ENCODE peak calls at places on chromosome 14, in five cellular contexts. One of them, this sample, is unnamed.

GRCh38 chr14:69044965-69045555 is 66.0 kb upstream of the ACTN1 start:
- DNase-seq in BE2C: no peak
- DNase-seq in A549: no peak
- DNase-seq in stomach: no peak
- DNase-seq in endothelial cell of umbilical vein: peak; percentile 82
- DNase-seq in this sample: no peak

GRCh38 chr14:79334272-79334671 is 877.0 kb downstream of the DIO2 start:
- DNase-seq in BE2C: no peak
- DNase-seq in A549: no peak
- DNase-seq in stomach: no peak
- DNase-seq in endothelial cell of umbilical vein: no peak
- DNase-seq in this sample: no peak

GRCh38 chr14:93941293-93941910 is 14.3 kb downstream of the FAM181A start:
- DNase-seq in BE2C: no peak
- DNase-seq in A549: no peak
- DNase-seq in stomach: no peak
- DNase-seq in endothelial cell of umbilical vein: no peak
- DNase-seq in this sample: no peak

GRCh38 chr14:41865894-41866293 is 259.2 kb downstream of the LRFN5 start:
- DNase-seq in BE2C: no peak
- DNase-seq in A549: no peak
- DNase-seq in stomach: no peak
- DNase-seq in endothelial cell of umbilical vein: no peak
- DNase-seq in this sample: no peak

GRCh38 chr14:87430810-87431209 is 562.2 kb downstream of the GALC start:
- DNase-seq in BE2C: no peak
- DNase-seq in A549: peak; percentile 41
- DNase-seq in stomach: no peak
- DNase-seq in endothelial cell of umbilical vein: no peak
- DNase-seq in this sample: no peak

GRCh38 chr14:104373055-104373854 is 206.3 kb upstream of the C14orf180 start:
- DNase-seq in BE2C: no peak
- DNase-seq in A549: no peak
- DNase-seq in stomach: no peak
- DNase-seq in endothelial cell of umbilical vein: no peak
- DNase-seq in this sample: no peak

GRCh38 chr14:103315368-103315911 is 18.6 kb upstream of the EIF5 start:
- DNase-seq in BE2C: no peak
- DNase-seq in A549: no peak
- DNase-seq in stomach: no peak
- DNase-seq in endothelial cell of umbilical vein: peak; percentile 45
- DNase-seq in this sample: no peak

GRCh38 chr14:64731141-64731581 is 26.9 kb downstream of the PLEKHG3 start:
- DNase-seq in BE2C: no peak
- DNase-seq in A549: no peak
- DNase-seq in stomach: no peak
- DNase-seq in endothelial cell of umbilical vein: no peak
- DNase-seq in this sample: no peak

GRCh38 chr14:44107156-44107555 is 399.9 kb downstream of the FSCB start:
- DNase-seq in BE2C: no peak
- DNase-seq in A549: no peak
- DNase-seq in stomach: no peak
- DNase-seq in endothelial cell of umbilical vein: no peak
- DNase-seq in this sample: no peak

GRCh38 chr14:104968541-104969401 is 9.4 kb downstream of the AHNAK2 start:
- DNase-seq in BE2C: peak; percentile 57
- DNase-seq in A549: peak; percentile 79
- DNase-seq in stomach: no peak
- DNase-seq in endothelial cell of umbilical vein: peak; percentile 71
- DNase-seq in this sample: no peak

GRCh38 chr14:59427653-59428578 is 37.3 kb downstream of the GPR135 start:
- DNase-seq in BE2C: no peak
- DNase-seq in A549: no peak
- DNase-seq in stomach: no peak
- DNase-seq in endothelial cell of umbilical vein: no peak
- DNase-seq in this sample: no peak

GRCh38 chr14:65847065-65847847 is 434.7 kb downstream of the FUT8 start:
- DNase-seq in BE2C: no peak
- DNase-seq in A549: no peak
- DNase-seq in stomach: no peak
- DNase-seq in endothelial cell of umbilical vein: no peak
- DNase-seq in this sample: peak; percentile 50

GRCh38 chr14:64930085-64930843 is 12.3 kb downstream of the GPX2 start:
- DNase-seq in BE2C: no peak
- DNase-seq in A549: no peak
- DNase-seq in stomach: no peak
- DNase-seq in endothelial cell of umbilical vein: no peak
- DNase-seq in this sample: no peak

GRCh38 chr14:58104808-58105207 is 47.2 kb downstream of the ARMH4 start:
- DNase-seq in BE2C: no peak
- DNase-seq in A549: no peak
- DNase-seq in stomach: no peak
- DNase-seq in endothelial cell of umbilical vein: peak; percentile 42
- DNase-seq in this sample: no peak

GRCh38 chr14:76550534-76550933 is 174.6 kb downstream of the ESRRB start:
- DNase-seq in BE2C: no peak
- DNase-seq in A549: no peak
- DNase-seq in stomach: no peak
- DNase-seq in endothelial cell of umbilical vein: no peak
- DNase-seq in this sample: no peak

GRCh38 chr14:61730756-61731373 is 31.4 kb upstream of the SNAPC1 start:
- DNase-seq in BE2C: no peak
- DNase-seq in A549: no peak
- DNase-seq in stomach: no peak
- DNase-seq in endothelial cell of umbilical vein: peak; percentile 54
- DNase-seq in this sample: no peak

GRCh38 chr14:76699901-76700590 is 61.2 kb upstream of the VASH1 start:
- DNase-seq in BE2C: no peak
- DNase-seq in A549: no peak
- DNase-seq in stomach: no peak
- DNase-seq in endothelial cell of umbilical vein: no peak
- DNase-seq in this sample: no peak

GRCh38 chr14:39398382-39398781 is 33.9 kb downstream of the FBXO33 start:
- DNase-seq in BE2C: no peak
- DNase-seq in A549: no peak
- DNase-seq in stomach: no peak
- DNase-seq in endothelial cell of umbilical vein: no peak
- DNase-seq in this sample: no peak

GRCh38 chr14:96364911-96365310 is 1.6 kb downstream of the GSKIP start:
- DNase-seq in BE2C: no peak
- DNase-seq in A549: no peak
- DNase-seq in stomach: no peak
- DNase-seq in endothelial cell of umbilical vein: no peak
- DNase-seq in this sample: no peak
- H3K9me3 ChIP-seq in BE2C: no peaks in the 10 kb centered on the region
- H3K9me3 ChIP-seq in A549: no peaks in the 10 kb centered on the region
- H3K9me3 ChIP-seq in stomach: no peaks in the 10 kb centered on the region
- H3K9me3 ChIP-seq in endothelial cell of umbilical vein: no peaks in the 10 kb centered on the region
- H3K9me3 ChIP-seq in this sample: no peaks in the 10 kb centered on the region

DNA sequence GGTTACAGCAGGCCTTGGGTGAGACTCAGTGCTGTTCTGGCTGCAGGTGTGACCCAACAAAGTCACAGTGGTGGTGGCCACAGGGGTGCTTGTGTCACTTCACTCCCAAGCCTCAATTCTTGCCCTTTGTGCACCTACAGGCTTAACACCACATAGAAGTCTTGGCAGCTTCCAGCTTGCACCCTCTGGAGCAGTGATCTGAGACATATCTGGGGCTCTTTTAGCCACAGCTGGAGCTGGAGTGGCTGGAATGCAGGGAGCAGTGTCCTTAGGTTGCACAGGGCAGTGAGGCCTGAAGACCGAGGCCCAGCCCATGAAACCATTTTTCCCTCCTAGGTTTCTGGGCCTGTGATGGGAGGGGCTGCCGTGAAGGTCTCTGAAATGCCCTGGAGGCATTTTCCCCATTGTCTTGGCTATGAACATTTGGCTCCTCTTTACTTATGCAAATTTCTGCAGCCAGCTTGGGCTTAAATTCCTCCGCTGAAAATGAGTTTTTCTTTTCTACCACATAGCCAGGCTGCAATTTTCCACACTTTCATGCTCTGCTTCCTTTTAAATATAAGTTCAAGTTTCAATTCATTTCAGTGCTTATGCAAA is 37.7 kb downstream of the ADAM21 start:
- DNase-seq in BE2C: no peak
- DNase-seq in A549: no peak
- DNase-seq in stomach: no peak
- DNase-seq in endothelial cell of umbilical vein: no peak
- DNase-seq in this sample: no peak
- H3K9me3 ChIP-seq in BE2C: peaks cover 5% of the 10 kb centered on the region
- H3K9me3 ChIP-seq in A549: peaks cover 25% of the 10 kb centered on the region
- H3K9me3 ChIP-seq in stomach: peaks cover 47% of the 10 kb centered on the region
- H3K9me3 ChIP-seq in endothelial cell of umbilical vein: no peaks in the 10 kb centered on the region
- H3K9me3 ChIP-seq in this sample: no peaks in the 10 kb centered on the region

GRCh38 chr14:74278080-74278479 is 24.7 kb downstream of the ABCD4 start:
- DNase-seq in BE2C: no peak
- DNase-seq in A549: no peak
- DNase-seq in stomach: no peak
- DNase-seq in endothelial cell of umbilical vein: no peak
- DNase-seq in this sample: no peak
- H3K9me3 ChIP-seq in BE2C: no peaks in the 10 kb centered on the region
- H3K9me3 ChIP-seq in A549: peaks cover 7% of the 10 kb centered on the region
- H3K9me3 ChIP-seq in stomach: peaks cover 17% of the 10 kb centered on the region
- H3K9me3 ChIP-seq in endothelial cell of umbilical vein: no peaks in the 10 kb centered on the region
- H3K9me3 ChIP-seq in this sample: no peaks in the 10 kb centered on the region

DNA sequence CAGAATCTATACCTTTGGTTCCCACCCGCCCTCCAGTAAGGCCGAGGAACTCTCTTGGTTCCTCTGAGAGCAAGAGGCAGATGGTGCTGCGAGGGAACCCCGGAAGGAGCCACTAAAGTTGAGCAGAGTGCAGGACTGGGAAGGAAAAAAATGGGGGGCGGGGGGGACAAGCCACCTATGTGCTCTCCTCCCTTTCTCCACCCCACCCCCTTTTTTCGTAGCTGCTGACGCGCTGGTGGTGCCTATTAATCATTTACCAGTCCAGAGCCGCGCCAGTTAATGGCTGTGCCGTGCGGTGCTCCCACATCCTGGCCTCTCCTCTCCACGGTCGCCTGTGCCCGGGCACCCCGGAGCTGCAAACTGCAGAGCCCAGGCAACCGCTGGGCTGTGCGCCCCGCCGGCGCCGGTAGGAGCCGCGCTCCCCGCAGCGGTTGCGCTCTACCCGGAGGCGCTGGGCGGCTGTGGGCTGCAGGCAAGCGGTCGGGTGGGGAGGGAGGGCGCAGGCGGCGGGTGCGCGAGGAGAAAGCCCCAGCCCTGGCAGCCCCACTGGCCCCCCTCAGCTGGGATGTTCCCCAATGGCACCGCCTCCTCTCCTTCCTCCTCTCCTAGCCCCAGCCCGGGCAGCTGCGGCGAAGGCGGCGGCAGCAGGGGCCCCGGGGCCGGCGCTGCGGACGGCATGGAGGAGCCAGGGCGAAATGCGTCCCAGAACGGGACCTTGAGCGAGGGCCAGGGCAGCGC is 1.3 kb downstream of the SSTR1 start:
- DNase-seq in BE2C: peak; percentile 36
- DNase-seq in A549: no peak
- DNase-seq in stomach: peak; percentile 88
- DNase-seq in endothelial cell of umbilical vein: peak; percentile 47
- DNase-seq in this sample: no peak
- H3K9me3 ChIP-seq in BE2C: peaks cover 5% of the 10 kb centered on the region
- H3K9me3 ChIP-seq in A549: peaks cover 9% of the 10 kb centered on the region
- H3K9me3 ChIP-seq in stomach: no peaks in the 10 kb centered on the region
- H3K9me3 ChIP-seq in endothelial cell of umbilical vein: no peaks in the 10 kb centered on the region
- H3K9me3 ChIP-seq in this sample: no peaks in the 10 kb centered on the region

GRCh38 chr14:40694026-40694425 is 912.6 kb upstream of the LRFN5 start:
- DNase-seq in BE2C: no peak
- DNase-seq in A549: no peak
- DNase-seq in stomach: no peak
- DNase-seq in endothelial cell of umbilical vein: no peak
- DNase-seq in this sample: no peak
- H3K9me3 ChIP-seq in BE2C: no peaks in the 10 kb centered on the region
- H3K9me3 ChIP-seq in A549: no peaks in the 10 kb centered on the region
- H3K9me3 ChIP-seq in stomach: peaks cover 8% of the 10 kb centered on the region
- H3K9me3 ChIP-seq in endothelial cell of umbilical vein: no peaks in the 10 kb centered on the region
- H3K9me3 ChIP-seq in this sample: no peaks in the 10 kb centered on the region

This sample was measured in T-helper 17 cell.